ENCODE peak calls at places on chromosomes 12 and 14, in six cellular contexts. Z, F, Y, C, U and R are unnamed samples.

GRCh38 chr12:47828967-47829482 is 9.3 kb upstream of the HDAC7 start:
- DNase-seq in C (peak), F (peak), U (no peak), Y (no peak), Z (peak), R (peak)

GRCh38 chr14:24435192-24435810 is 5.5 kb downstream of the KHNYN start:
- DNase-seq in C (no peak), Y (no peak), U (no peak), Z (no peak), F (no peak), R (no peak)

GRCh38 chr12:57631566-57632368 is 1.2 kb downstream of the B4GALNT1 start:
- DNase-seq in Z (no peak), C (peak), Y (peak), U (peak), F (no peak), R (no peak)

GRCh38 chr12:117076410-117077372 is 22.5 kb downstream of the TESC start:
- DNase-seq in F (no peak), U (no peak), Y (no peak), C (no peak), Z (no peak), R (no peak)

GRCh38 chr12:31519525-31519924 is 71.4 kb downstream of the DENND5B start:
- DNase-seq in Z (no peak), U (no peak), C (no peak), Y (no peak), F (no peak), R (no peak)

GRCh38 chr14:104389326-104390220 is 190.0 kb upstream of the C14orf180 start:
- DNase-seq in F (peak), Z (no peak), Y (no peak), U (no peak), C (peak), R (no peak)

GRCh38 chr12:59173696-59174095 is 253.4 kb upstream of the LRIG3 start:
- DNase-seq in Z (no peak), Y (no peak), C (no peak), U (no peak), F (no peak), R (no peak)

GRCh38 chr12:108753969-108754368 is 22.7 kb upstream of the CORO1C start:
- DNase-seq in U (no peak), F (no peak), Y (no peak), C (no peak), Z (no peak), R (no peak)

GRCh38 chr12:117850048-117850447 is 118.7 kb downstream of the KSR2 start:
- DNase-seq in Z (no peak), Y (no peak), C (peak), U (peak), F (no peak), R (peak)

GRCh38 chr14:74464785-74465184 is 28.3 kb downstream of the NPC2 start:
- DNase-seq in Z (no peak), C (no peak), Y (no peak), U (peak), F (no peak), R (no peak)

GRCh38 chr14:101809671-101810514 is 48.4 kb downstream of the PPP2R5C start:
- DNase-seq in U (peak), F (peak), Z (peak), C (peak), Y (peak), R (peak)

GRCh38 chr12:1573960-1574862 is 20.2 kb downstream of the FBXL14 start:
- DNase-seq in Z (no peak), F (no peak), Y (no peak), C (no peak), U (no peak), R (no peak)

GRCh38 chr12:52231305-52232232 is 1.5 kb upstream of the KRT7 start:
- DNase-seq in Y (no peak), F (no peak), C (no peak), Z (no peak), U (no peak), R (no peak)

GRCh38 chr12:131640436-131640969 is 70.4 kb upstream of the SFSWAP start:
- DNase-seq in F (no peak), U (no peak), C (no peak), Y (no peak), Z (no peak), R (no peak)

GRCh38 chr12:12803186-12803585 is 10.0 kb upstream of the DDX47 start:
- DNase-seq in Z (peak), C (peak), U (no peak), F (peak), Y (no peak), R (peak)

GRCh38 chr12:132602578-132603239 is 7.7 kb downstream of the LRCOL1 start:
- DNase-seq in Z (no peak), C (no peak), Y (no peak), U (no peak), F (peak), R (no peak)

GRCh38 chr12:126454581-126454980 is 1389.3 kb downstream of the AACS start:
- DNase-seq in Z (no peak), F (no peak), U (no peak), C (no peak), Y (no peak), R (no peak)

GRCh38 chr12:53254816-53255545 is 13.1 kb upstream of the ESPL1 start:
- DNase-seq in U (no peak), Z (no peak), C (no peak), F (no peak), Y (no peak), R (no peak)

GRCh38 chr14:45212231-45212630 is 40.8 kb downstream of the MIS18BP1 start:
- DNase-seq in F (no peak), Z (no peak), Y (no peak), U (no peak), C (no peak), R (no peak)

GRCh38 chr12:15563683-15564082 is 225.5 kb downstream of the EPS8 start:
- DNase-seq in Z (no peak), C (no peak), Y (no peak), F (peak), U (no peak), R (no peak)

GRCh38 chr14:95389471-95390011 is 69.8 kb upstream of the CLMN start:
- DNase-seq in F (peak), Z (peak), Y (no peak), C (peak), U (no peak), R (no peak)

GRCh38 chr14:90675399-90675798 is 140.8 kb downstream of the TTC7B start:
- DNase-seq in C (peak), F (no peak), U (no peak), Y (no peak), Z (peak), R (peak)

GRCh38 chr12:126286203-126286602 is 1221.0 kb downstream of the AACS start:
- DNase-seq in Z (no peak), C (no peak), U (no peak), Y (no peak), F (no peak), R (no peak)

GRCh38 chr12:47935196-47935595 is 28.2 kb upstream of the TMEM106C start:
- DNase-seq in U (no peak), F (no peak), C (peak), Y (no peak), Z (no peak), R (no peak)

GRCh38 chr14:61608245-61609142 is 86.8 kb upstream of the HIF1A start:
- DNase-seq in Z (no peak), C (no peak), F (no peak), Y (no peak), U (no peak), R (no peak)

GRCh38 chr12:94872007-94872653 is 131.4 kb downstream of the NDUFA12 start:
- DNase-seq in Y (peak), U (no peak), C (no peak), Z (no peak), F (no peak), R (no peak)

GRCh38 chr14:31080060-31080459 is 53.9 kb upstream of the STRN3 start:
- DNase-seq in F (no peak), Z (no peak), Y (no peak), U (no peak), C (no peak), R (no peak)

GRCh38 chr12:21476949-21477348 is 24.5 kb downstream of the RECQL start:
- DNase-seq in C (no peak), Z (no peak), Y (no peak), U (no peak), F (no peak), R (no peak)

GRCh38 chr12:89323568-89324218 is 28.6 kb downstream of the DUSP6 start:
- DNase-seq in Z (no peak), Y (no peak), U (no peak), F (no peak), C (no peak), R (no peak)

GRCh38 chr12:84619053-84619452 is 293.5 kb downstream of the SLC6A15 start:
- DNase-seq in U (no peak), Y (no peak), F (no peak), C (no peak), Z (no peak), R (no peak)

GRCh38 chr12:21026302-21026701 is 104.7 kb upstream of the SLCO1B1 start:
- DNase-seq in F (no peak), Z (no peak), U (no peak), C (no peak), Y (no peak), R (no peak)

GRCh38 chr12:26473291-26473690 is 277.9 kb downstream of the SSPN start:
- DNase-seq in C (no peak), Y (no peak), F (no peak), Z (no peak), U (no peak), R (no peak)

GRCh38 chr12:131242741-131243496 is 289.2 kb downstream of the ADGRD1 start:
- DNase-seq in Z (no peak), Y (no peak), U (peak), F (no peak), C (peak), R (no peak)

GRCh38 chr12:48629541-48629940 is 52.5 kb downstream of the KANSL2 start:
- DNase-seq in Y (no peak), C (no peak), F (no peak), Z (no peak), U (no peak), R (no peak)

GRCh38 chr14:45199246-45199645 is 53.8 kb downstream of the MIS18BP1 start:
- DNase-seq in F (no peak), U (no peak), Z (no peak), Y (no peak), C (no peak), R (no peak)

GRCh38 chr12:111446044-111446581 is 40.4 kb downstream of the SH2B3 start:
- DNase-seq in Y (peak), C (no peak), F (peak), Z (no peak), U (peak), R (no peak)

GRCh38 chr12:105417732-105418131 is 87.2 kb downstream of the C12orf75 start:
- DNase-seq in Y (no peak), U (no peak), Z (no peak), F (no peak), C (no peak), R (no peak)

GRCh38 chr12:65655074-65655493 is 169.2 kb upstream of the HMGA2 start:
- DNase-seq in F (no peak), Z (no peak), C (no peak), U (no peak), Y (no peak), R (no peak)
- TF ChIP-seq POLR2A in F (no peak), Z (no peak), C (no peak), U (no peak), Y (no peak), R (no peak)

DNA sequence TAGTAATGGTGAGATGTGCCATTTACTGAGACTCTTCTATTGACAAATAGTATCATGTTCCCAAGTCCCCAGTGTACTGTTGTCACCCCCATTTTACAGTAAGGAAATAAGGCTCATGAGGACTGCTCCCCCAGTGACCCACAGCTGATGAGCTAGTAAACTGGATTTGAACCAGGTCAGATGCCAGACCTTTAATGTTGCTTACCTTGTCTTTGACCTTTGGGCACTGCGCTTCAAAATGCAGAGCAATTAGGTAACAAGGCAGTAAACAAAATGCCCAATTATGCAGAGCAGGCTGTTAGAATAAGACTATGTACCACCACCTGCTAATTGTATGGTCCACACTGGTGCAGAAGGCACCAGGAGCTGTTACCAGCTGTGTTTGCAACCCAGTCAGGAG is 38.5 kb upstream of the RIN3 start:
- DNase-seq in Z (no peak), U (no peak), F (no peak), Y (peak), C (no peak), R (no peak)
- TF ChIP-seq POLR2A in Z (no peak), U (no peak), F (no peak), Y (no peak), C (no peak), R (no peak)

GRCh38 chr12:96400631-96401060 is 407 bp upstream of the CDK17 start:
- DNase-seq in F (no peak), U (peak), Y (peak), C (no peak), Z (no peak), R (no peak)
- TF ChIP-seq POLR2A in F (peak), U (no peak), Y (no peak), C (no peak), Z (no peak), R (no peak)

DNA sequence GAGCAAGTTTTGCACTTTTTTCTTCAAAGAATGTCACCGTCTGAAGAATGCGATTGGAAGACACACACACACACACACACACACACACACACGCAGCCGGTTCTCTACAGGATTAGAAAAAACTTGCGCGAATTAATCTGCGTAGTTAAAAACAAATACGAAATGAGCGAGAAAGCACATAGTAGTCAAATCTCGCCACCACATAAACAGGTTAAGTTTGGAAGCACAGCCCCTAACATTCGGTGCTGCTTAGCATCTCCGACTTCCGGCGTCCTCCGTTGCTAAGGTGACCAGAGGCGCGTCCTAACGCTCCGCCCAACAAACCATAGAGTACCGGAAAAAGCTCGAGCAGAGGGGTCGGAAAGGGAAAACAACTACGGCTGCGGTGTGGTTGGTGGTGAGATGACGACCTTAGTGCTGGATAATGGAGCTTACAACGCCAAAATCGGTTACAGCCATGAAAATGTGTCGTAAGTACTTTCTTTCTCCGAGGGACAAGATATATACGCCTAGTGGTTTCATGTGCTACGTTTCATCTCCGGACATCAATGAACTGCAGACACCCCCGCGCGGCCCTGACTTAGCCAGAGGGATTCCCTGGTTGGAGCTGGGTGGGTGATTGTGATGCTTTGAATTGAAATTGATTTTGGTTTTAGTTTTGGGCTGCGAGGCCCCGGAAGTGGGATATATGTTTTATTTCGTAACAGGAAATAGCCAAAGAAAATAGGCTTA is at the start of gene ACTR6:
- DNase-seq in Z (peak), Y (peak), U (peak), C (peak), F (peak), R (peak)
- TF ChIP-seq POLR2A in Z (no peak), Y (no peak), U (peak), C (no peak), F (no peak), R (peak)